ENCODE peak calls at places on chromosomes 4 and X, in ten cellular contexts. One of them, this sample, is unnamed.

GRCh38 chr4:111689214-111689613 is 456.0 kb upstream of the FAM241A start:
- DNase-seq in foreskin fibroblast: peak
- DNase-seq in brain microvascular endothelial cell: no peak
- DNase-seq in suprapubic skin: peak
- DNase-seq in fibroblast of pulmonary artery: peak
- DNase-seq in GM13977: no peak
- DNase-seq in fibroblast of lung: peak
- DNase-seq in A549: no peak
- DNase-seq in upper lobe of left lung: no peak
- DNase-seq in fibroblast of villous mesenchyme: peak
- DNase-seq in this sample: no peak

GRCh38 chrX:150365051-150365952 is 2.2 kb downstream of the MAMLD1 start:
- DNase-seq in foreskin fibroblast: peak
- DNase-seq in fibroblast of lung: peak
- DNase-seq in A549: peak
- DNase-seq in brain microvascular endothelial cell: peak
- DNase-seq in suprapubic skin: no peak
- DNase-seq in fibroblast of villous mesenchyme: peak
- DNase-seq in fibroblast of pulmonary artery: peak
- DNase-seq in GM13977: no peak
- DNase-seq in upper lobe of left lung: peak
- DNase-seq in this sample: peak

GRCh38 chrX:9337056-9337455 is 127.8 kb upstream of the TBL1X start:
- DNase-seq in upper lobe of left lung: no peak
- DNase-seq in fibroblast of pulmonary artery: peak
- DNase-seq in A549: no peak
- DNase-seq in fibroblast of lung: peak
- DNase-seq in brain microvascular endothelial cell: no peak
- DNase-seq in fibroblast of villous mesenchyme: peak
- DNase-seq in GM13977: no peak
- DNase-seq in suprapubic skin: no peak
- DNase-seq in foreskin fibroblast: peak
- DNase-seq in this sample: no peak

GRCh38 chr4:38106301-38106700 is 146.1 kb downstream of the PTTG2 start:
- DNase-seq in fibroblast of lung: peak
- DNase-seq in A549: no peak
- DNase-seq in GM13977: no peak
- DNase-seq in brain microvascular endothelial cell: peak
- DNase-seq in upper lobe of left lung: no peak
- DNase-seq in fibroblast of villous mesenchyme: no peak
- DNase-seq in foreskin fibroblast: no peak
- DNase-seq in fibroblast of pulmonary artery: peak
- DNase-seq in suprapubic skin: no peak
- DNase-seq in this sample: no peak

GRCh38 chrX:69503228-69503834 is 795 bp upstream of the NALF2 start:
- DNase-seq in A549: peak
- DNase-seq in GM13977: no peak
- DNase-seq in suprapubic skin: no peak
- DNase-seq in fibroblast of lung: peak
- DNase-seq in upper lobe of left lung: no peak
- DNase-seq in fibroblast of pulmonary artery: peak
- DNase-seq in foreskin fibroblast: no peak
- DNase-seq in brain microvascular endothelial cell: no peak
- DNase-seq in fibroblast of villous mesenchyme: no peak
- DNase-seq in this sample: no peak

GRCh38 chrX:4277122-4277521 is 563.7 kb upstream of the PRKX start:
- DNase-seq in upper lobe of left lung: no peak
- DNase-seq in fibroblast of pulmonary artery: no peak
- DNase-seq in A549: no peak
- DNase-seq in foreskin fibroblast: no peak
- DNase-seq in brain microvascular endothelial cell: no peak
- DNase-seq in GM13977: no peak
- DNase-seq in fibroblast of lung: no peak
- DNase-seq in suprapubic skin: no peak
- DNase-seq in fibroblast of villous mesenchyme: no peak
- DNase-seq in this sample: no peak

GRCh38 chr4:176334066-176334465 is 14.3 kb downstream of the SPCS3 start:
- DNase-seq in fibroblast of villous mesenchyme: peak
- DNase-seq in GM13977: no peak
- DNase-seq in suprapubic skin: no peak
- DNase-seq in fibroblast of lung: no peak
- DNase-seq in upper lobe of left lung: no peak
- DNase-seq in brain microvascular endothelial cell: no peak
- DNase-seq in A549: no peak
- DNase-seq in fibroblast of pulmonary artery: no peak
- DNase-seq in foreskin fibroblast: no peak
- DNase-seq in this sample: no peak

GRCh38 chr4:76012388-76012801 is 5.1 kb upstream of the CXCL9 start:
- DNase-seq in fibroblast of villous mesenchyme: peak
- DNase-seq in brain microvascular endothelial cell: no peak
- DNase-seq in upper lobe of left lung: no peak
- DNase-seq in fibroblast of pulmonary artery: peak
- DNase-seq in A549: no peak
- DNase-seq in suprapubic skin: no peak
- DNase-seq in foreskin fibroblast: peak
- DNase-seq in GM13977: no peak
- DNase-seq in fibroblast of lung: peak
- DNase-seq in this sample: no peak

GRCh38 chrX:17741123-17741511 is 3.8 kb downstream of the SCML1 start:
- DNase-seq in fibroblast of pulmonary artery: no peak
- DNase-seq in fibroblast of villous mesenchyme: no peak
- DNase-seq in brain microvascular endothelial cell: no peak
- DNase-seq in A549: no peak
- DNase-seq in upper lobe of left lung: no peak
- DNase-seq in suprapubic skin: no peak
- DNase-seq in GM13977: no peak
- DNase-seq in fibroblast of lung: no peak
- DNase-seq in foreskin fibroblast: no peak
- DNase-seq in this sample: no peak

GRCh38 chrX:17747692-17748091 is 10.4 kb downstream of the SCML1 start:
- DNase-seq in A549: no peak
- DNase-seq in foreskin fibroblast: no peak
- DNase-seq in fibroblast of pulmonary artery: no peak
- DNase-seq in upper lobe of left lung: no peak
- DNase-seq in brain microvascular endothelial cell: no peak
- DNase-seq in suprapubic skin: no peak
- DNase-seq in fibroblast of lung: no peak
- DNase-seq in fibroblast of villous mesenchyme: no peak
- DNase-seq in GM13977: no peak
- DNase-seq in this sample: no peak

GRCh38 chrX:17748684-17749083 is 11.4 kb downstream of the SCML1 start:
- DNase-seq in fibroblast of lung: no peak
- DNase-seq in fibroblast of villous mesenchyme: no peak
- DNase-seq in GM13977: no peak
- DNase-seq in foreskin fibroblast: no peak
- DNase-seq in suprapubic skin: no peak
- DNase-seq in brain microvascular endothelial cell: no peak
- DNase-seq in fibroblast of pulmonary artery: no peak
- DNase-seq in upper lobe of left lung: no peak
- DNase-seq in A549: no peak
- DNase-seq in this sample: no peak

GRCh38 chrX:17743913-17744312 is 6.6 kb downstream of the SCML1 start:
- DNase-seq in A549: no peak
- DNase-seq in upper lobe of left lung: no peak
- DNase-seq in fibroblast of pulmonary artery: no peak
- DNase-seq in GM13977: no peak
- DNase-seq in fibroblast of villous mesenchyme: no peak
- DNase-seq in fibroblast of lung: no peak
- DNase-seq in brain microvascular endothelial cell: no peak
- DNase-seq in foreskin fibroblast: no peak
- DNase-seq in suprapubic skin: no peak
- DNase-seq in this sample: no peak

DNA sequence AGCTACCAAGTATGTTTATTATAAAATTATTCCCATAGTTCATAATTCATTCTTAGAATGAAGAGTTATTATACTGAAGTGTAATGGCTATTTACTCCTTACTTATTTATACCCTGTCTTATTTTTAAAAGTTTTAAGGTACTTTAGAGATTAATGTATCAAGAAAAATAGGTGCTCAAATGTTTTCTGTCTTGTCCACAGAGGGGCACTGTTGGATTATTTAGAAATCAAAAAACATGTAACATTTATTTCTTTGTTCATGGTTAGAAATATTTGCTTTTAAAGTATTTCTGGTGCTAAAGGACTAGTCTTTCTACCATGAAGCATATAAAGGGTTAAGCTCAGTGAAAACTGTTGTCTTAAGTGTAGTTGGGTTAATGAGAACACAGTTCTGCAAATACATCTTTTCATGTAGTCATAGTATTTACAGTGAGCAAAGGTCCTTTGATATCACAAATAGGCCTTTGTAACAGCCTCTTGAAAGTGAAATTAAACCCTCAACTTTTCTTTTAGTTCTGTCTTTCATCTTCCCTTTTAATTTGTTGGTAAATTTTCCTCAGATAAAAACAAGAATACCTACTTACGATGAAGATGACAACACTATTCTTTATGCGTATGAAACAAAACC is 7.7 kb downstream of the SCML1 start:
- DNase-seq in suprapubic skin: no peak
- DNase-seq in brain microvascular endothelial cell: no peak
- DNase-seq in foreskin fibroblast: no peak
- DNase-seq in fibroblast of pulmonary artery: no peak
- DNase-seq in fibroblast of villous mesenchyme: peak
- DNase-seq in fibroblast of lung: peak
- DNase-seq in A549: no peak
- DNase-seq in GM13977: no peak
- DNase-seq in upper lobe of left lung: no peak
- DNase-seq in this sample: no peak
- TF ChIP-seq CTCF in suprapubic skin: no peak
- TF ChIP-seq CTCF in brain microvascular endothelial cell: no peak
- TF ChIP-seq CTCF in foreskin fibroblast: peak
- TF ChIP-seq CTCF in fibroblast of pulmonary artery: peak
- TF ChIP-seq CTCF in fibroblast of villous mesenchyme: peak
- TF ChIP-seq CTCF in fibroblast of lung: peak
- TF ChIP-seq CTCF in A549: peak
- TF ChIP-seq CTCF in GM13977: peak
- TF ChIP-seq CTCF in upper lobe of left lung: no peak
- TF ChIP-seq CTCF in this sample: peak

DNA sequence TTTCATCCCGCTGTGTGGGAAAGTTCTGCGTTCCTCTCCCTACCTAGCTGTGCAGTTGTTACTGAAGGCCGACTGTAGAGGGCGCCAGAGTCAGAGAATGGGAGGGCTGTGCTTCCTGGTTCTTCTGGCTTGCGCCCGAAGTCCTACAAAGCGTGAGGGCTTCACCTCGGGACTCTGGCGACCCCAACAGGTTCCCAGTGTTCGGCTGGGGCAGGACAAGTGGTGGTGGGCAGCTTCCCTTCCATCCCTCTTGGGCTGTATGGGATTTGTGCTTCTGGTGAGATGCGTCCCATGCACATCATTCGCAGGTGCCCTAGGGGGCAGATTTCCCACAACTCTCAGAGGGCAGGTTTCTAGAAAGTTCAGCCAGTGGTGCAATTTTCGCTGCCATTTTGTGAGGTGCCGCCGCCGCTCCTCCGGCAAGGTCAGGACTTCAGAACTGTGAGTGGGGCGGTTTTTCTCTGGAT is 27.3 kb downstream of the CT45A3 start:
- DNase-seq in fibroblast of pulmonary artery: no peak
- DNase-seq in fibroblast of lung: no peak
- DNase-seq in suprapubic skin: no peak
- DNase-seq in foreskin fibroblast: no peak
- DNase-seq in brain microvascular endothelial cell: no peak
- DNase-seq in fibroblast of villous mesenchyme: peak
- DNase-seq in GM13977: peak
- DNase-seq in A549: peak
- DNase-seq in upper lobe of left lung: peak
- DNase-seq in this sample: no peak
- TF ChIP-seq CTCF in fibroblast of pulmonary artery: peak
- TF ChIP-seq CTCF in fibroblast of lung: peak
- TF ChIP-seq CTCF in suprapubic skin: no peak
- TF ChIP-seq CTCF in foreskin fibroblast: peak
- TF ChIP-seq CTCF in brain microvascular endothelial cell: peak
- TF ChIP-seq CTCF in fibroblast of villous mesenchyme: peak
- TF ChIP-seq CTCF in GM13977: peak
- TF ChIP-seq CTCF in A549: peak
- TF ChIP-seq CTCF in upper lobe of left lung: no peak
- TF ChIP-seq CTCF in this sample: no peak

DNA sequence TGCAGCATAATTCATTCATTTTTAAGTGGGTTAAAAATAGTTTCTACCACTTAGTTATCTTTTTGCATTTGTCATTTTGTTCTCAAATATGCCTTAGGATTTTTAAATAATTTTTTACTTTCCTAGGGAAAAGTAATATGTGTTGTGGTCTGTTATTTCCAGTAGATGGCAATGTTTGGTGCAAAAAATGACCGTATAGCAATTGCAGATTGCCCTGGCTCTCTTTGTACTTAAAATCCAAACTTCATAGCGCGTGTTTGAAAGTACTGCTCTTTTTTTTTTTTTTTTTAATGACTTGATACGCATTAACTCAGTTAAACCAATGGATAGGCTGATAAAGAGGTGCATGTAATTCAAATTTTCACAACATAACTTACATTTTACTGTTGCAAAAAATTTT is 74.4 kb upstream of the RBMX start:
- DNase-seq in fibroblast of villous mesenchyme: peak
- DNase-seq in GM13977: no peak
- DNase-seq in brain microvascular endothelial cell: no peak
- DNase-seq in fibroblast of pulmonary artery: peak
- DNase-seq in foreskin fibroblast: peak
- DNase-seq in A549: no peak
- DNase-seq in fibroblast of lung: peak
- DNase-seq in upper lobe of left lung: no peak
- DNase-seq in suprapubic skin: no peak
- DNase-seq in this sample: no peak
- TF ChIP-seq CTCF in fibroblast of villous mesenchyme: peak
- TF ChIP-seq CTCF in GM13977: peak
- TF ChIP-seq CTCF in brain microvascular endothelial cell: peak
- TF ChIP-seq CTCF in fibroblast of pulmonary artery: peak
- TF ChIP-seq CTCF in foreskin fibroblast: peak
- TF ChIP-seq CTCF in A549: peak
- TF ChIP-seq CTCF in fibroblast of lung: peak
- TF ChIP-seq CTCF in upper lobe of left lung: no peak
- TF ChIP-seq CTCF in suprapubic skin: peak
- TF ChIP-seq CTCF in this sample: peak

GRCh38 chr4:109434793-109435080 is 1.1 kb downstream of the SEC24B start:
- DNase-seq in upper lobe of left lung: no peak
- DNase-seq in foreskin fibroblast: no peak
- DNase-seq in fibroblast of pulmonary artery: peak
- DNase-seq in fibroblast of lung: no peak
- DNase-seq in fibroblast of villous mesenchyme: peak
- DNase-seq in A549: no peak
- DNase-seq in suprapubic skin: no peak
- DNase-seq in GM13977: no peak
- DNase-seq in brain microvascular endothelial cell: no peak
- DNase-seq in this sample: no peak

GRCh38 chr4:109432676-109433075 is 939 bp upstream of the SEC24B start:
- DNase-seq in suprapubic skin: no peak
- DNase-seq in foreskin fibroblast: peak
- DNase-seq in fibroblast of villous mesenchyme: peak
- DNase-seq in brain microvascular endothelial cell: peak
- DNase-seq in A549: no peak
- DNase-seq in GM13977: no peak
- DNase-seq in fibroblast of pulmonary artery: peak
- DNase-seq in fibroblast of lung: peak
- DNase-seq in upper lobe of left lung: no peak
- DNase-seq in this sample: no peak

GRCh38 chr4:109434007-109434792 is 585 bp downstream of the SEC24B start:
- DNase-seq in GM13977: peak
- DNase-seq in fibroblast of pulmonary artery: peak
- DNase-seq in foreskin fibroblast: no peak
- DNase-seq in upper lobe of left lung: no peak
- DNase-seq in A549: no peak
- DNase-seq in suprapubic skin: peak
- DNase-seq in fibroblast of lung: peak
- DNase-seq in fibroblast of villous mesenchyme: peak
- DNase-seq in brain microvascular endothelial cell: no peak
- DNase-seq in this sample: peak

GRCh38 chr4:109432203-109432602 is 1.4 kb upstream of the SEC24B start:
- DNase-seq in suprapubic skin: no peak
- DNase-seq in upper lobe of left lung: no peak
- DNase-seq in fibroblast of villous mesenchyme: no peak
- DNase-seq in fibroblast of pulmonary artery: no peak
- DNase-seq in A549: no peak
- DNase-seq in GM13977: no peak
- DNase-seq in fibroblast of lung: no peak
- DNase-seq in brain microvascular endothelial cell: no peak
- DNase-seq in foreskin fibroblast: no peak
- DNase-seq in this sample: no peak

DNA sequence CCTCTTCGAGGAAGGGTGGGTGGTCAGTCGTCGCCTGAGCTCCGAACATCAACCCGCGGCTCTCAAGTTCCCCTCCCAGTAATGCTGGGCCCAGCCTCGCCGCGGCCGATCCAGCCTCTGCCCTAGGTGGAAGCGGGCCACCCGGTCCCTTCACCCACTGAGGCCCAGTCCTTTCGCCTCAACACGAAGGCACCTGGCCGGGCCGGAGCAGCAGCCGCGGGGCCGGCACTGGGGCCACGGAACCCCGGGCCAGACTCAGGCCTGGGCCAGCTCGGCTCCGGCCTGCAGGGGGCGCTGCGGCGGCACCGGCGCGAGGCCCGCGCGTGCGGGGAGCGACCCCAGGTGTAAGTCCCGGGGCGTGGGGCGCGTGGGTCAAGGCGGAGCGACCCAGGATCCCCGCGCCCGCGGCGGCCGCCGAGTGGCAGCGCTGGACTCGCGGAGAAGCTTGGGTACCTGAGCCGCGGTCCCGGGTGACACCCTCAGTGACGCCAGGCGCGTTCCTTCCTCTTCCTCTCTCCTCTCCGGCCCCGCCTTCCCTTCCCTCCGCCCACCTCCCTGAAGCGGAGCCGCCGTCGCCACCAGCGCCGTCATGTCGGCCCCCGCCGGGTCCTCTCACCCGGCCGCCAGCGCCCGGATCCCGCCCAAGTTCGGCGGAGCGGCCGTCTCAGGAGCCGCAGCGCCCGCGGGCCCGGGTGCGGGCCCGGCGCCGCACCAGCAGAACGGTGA is at the start of gene SEC24B:
- DNase-seq in foreskin fibroblast: peak
- DNase-seq in brain microvascular endothelial cell: peak
- DNase-seq in fibroblast of pulmonary artery: peak
- DNase-seq in A549: peak
- DNase-seq in fibroblast of lung: peak
- DNase-seq in suprapubic skin: peak
- DNase-seq in GM13977: peak
- DNase-seq in upper lobe of left lung: peak
- DNase-seq in fibroblast of villous mesenchyme: peak
- DNase-seq in this sample: peak
- TF ChIP-seq CTCF in foreskin fibroblast: peak
- TF ChIP-seq CTCF in brain microvascular endothelial cell: peak
- TF ChIP-seq CTCF in fibroblast of pulmonary artery: peak
- TF ChIP-seq CTCF in A549: peak
- TF ChIP-seq CTCF in fibroblast of lung: peak
- TF ChIP-seq CTCF in suprapubic skin: peak
- TF ChIP-seq CTCF in GM13977: peak
- TF ChIP-seq CTCF in upper lobe of left lung: peak
- TF ChIP-seq CTCF in fibroblast of villous mesenchyme: peak
- TF ChIP-seq CTCF in this sample: peak

This sample was measured in progenitor cell of endocrine pancreas.